ENCODE peak calls at places on chromosomes 1 and 21, in ten cellular contexts. L is RPMI7951; S is NCI-H1436; Z is WTC11; B is fibroblast of mammary gland; E is SK-N-MC; C is kidney glomerular epithelial cell; X is stimulated activated CD4-positive, alpha-beta T cell treated with anti-CD3 and anti-CD28 coated beads, TNF-alpha, amount 100 ng/mL, for 24 hours; R is SW 1271; Q is DMS79. T is an unnamed sample.
A peak's percentile ranks its signal among the peaks of the same experiment; 100 is the strongest.

GRCh38 chr1:231855395-231855794 is 228.8 kb downstream of the DISC1 start:
- DNase-seq in E (no peak), Q (no peak), Z (no peak), L (no peak), C (no peak), X (no peak), R (no peak), S (no peak), B (peak; percentile 11), T (no peak)

GRCh38 chr1:26168410-26169167 is at the start of gene C1orf232:
- DNase-seq in E (no peak), R (no peak), X (no peak), L (no peak), S (peak; percentile 47), Q (peak; percentile 82), B (peak; percentile 13), C (no peak), Z (no peak), T (no peak)

GRCh38 chr1:83999316-83999819 is 436 bp upstream of the TTLL7 start:
- DNase-seq in Z (no peak), L (peak; percentile 85), E (no peak), Q (no peak), B (peak; percentile 63), S (peak; percentile 77), X (peak; percentile 59), R (peak; percentile 78), C (peak; percentile 64), T (peak; percentile 21)

GRCh38 chr1:227417622-227418245 is 99.4 kb upstream of the CDC42BPA start:
- DNase-seq in R (no peak), S (no peak), X (no peak), Z (no peak), E (no peak), L (no peak), C (no peak), B (peak; percentile 24), Q (no peak), T (no peak)

GRCh38 chr21:31284797-31285397 is 59.2 kb downstream of the TIAM1 start:
- DNase-seq in L (peak; percentile 78), Z (no peak), X (no peak), S (no peak), B (peak; percentile 66), R (peak; percentile 34), C (no peak), E (no peak), Q (no peak), T (no peak)

GRCh38 chr1:85936470-85936869 is 220.1 kb downstream of the COL24A1 start:
- DNase-seq in X (no peak), L (no peak), C (no peak), S (no peak), B (no peak), Q (no peak), Z (no peak), E (no peak), R (no peak), T (no peak)

GRCh38 chr1:107785506-107786213 is 179.3 kb downstream of the VAV3 start:
- DNase-seq in S (no peak), R (no peak), C (no peak), E (no peak), Z (no peak), B (no peak), Q (no peak), L (no peak), X (no peak), T (no peak)

GRCh38 chr1:27005648-27006496 is 6.8 kb downstream of the TENT5B start:
- DNase-seq in C (no peak), E (no peak), L (no peak), R (no peak), Z (peak; percentile 51), B (peak; percentile 66), X (no peak), S (no peak), Q (no peak), T (no peak)

GRCh38 chr1:215517441-215517891 is 49.6 kb upstream of the KCTD3 start:
- DNase-seq in X (no peak), S (peak; percentile 34), C (no peak), E (no peak), Q (no peak), B (peak; percentile 69), L (peak; percentile 68), R (no peak), Z (peak; percentile 22), T (no peak)

GRCh38 chr1:206686486-206687249 is 2.0 kb downstream of the MAPKAPK2 start:
- DNase-seq in C (no peak), Q (no peak), L (no peak), R (no peak), X (no peak), S (no peak), Z (no peak), E (no peak), B (no peak), T (no peak)

GRCh38 chr1:234242091-234242490 is 131.2 kb upstream of the COA6 start:
- DNase-seq in S (no peak), B (no peak), C (no peak), E (no peak), Z (no peak), R (no peak), Q (no peak), X (no peak), L (no peak), T (no peak)

GRCh38 chr1:100250264-100250663 is 630 bp upstream of the DBT start:
- DNase-seq in B (no peak), Q (no peak), E (no peak), R (no peak), Z (no peak), X (no peak), L (no peak), C (no peak), S (no peak), T (no peak)

GRCh38 chr21:35737899-35738341 is 322.4 kb downstream of the SETD4 start:
- DNase-seq in Z (no peak), Q (no peak), R (no peak), C (peak; percentile 35), B (peak; percentile 73), L (peak; percentile 88), S (no peak), X (no peak), E (no peak), T (no peak)

GRCh38 chr1:40898434-40898900 is 36.3 kb upstream of the CITED4 start:
- DNase-seq in R (peak; percentile 19), X (no peak), S (no peak), E (no peak), L (peak; percentile 48), Z (no peak), Q (no peak), B (peak; percentile 35), C (peak; percentile 90), T (no peak)

GRCh38 chr1:45685308-45686080 is 839 bp downstream of the GPBP1L1 start:
- DNase-seq in R (peak; percentile 26), X (no peak), S (no peak), E (no peak), Q (no peak), L (peak; percentile 3), Z (no peak), C (no peak), B (peak; percentile 16), T (no peak)

GRCh38 chr1:18938707-18939070 is 17.8 kb downstream of the IFFO2 start:
- DNase-seq in S (no peak), X (no peak), L (peak; percentile 91), E (no peak), Q (no peak), B (no peak), R (no peak), Z (no peak), C (no peak), T (no peak)

GRCh38 chr21:37264808-37265207 is 2.3 kb downstream of the VPS26C start:
- DNase-seq in L (no peak), E (no peak), S (no peak), B (no peak), X (no peak), R (no peak), C (no peak), Z (no peak), Q (no peak), T (no peak)

GRCh38 chr1:209220048-209220524 is 363.4 kb upstream of the CAMK1G start:
- DNase-seq in S (no peak), C (no peak), Q (no peak), B (no peak), L (peak; percentile 71), X (no peak), E (no peak), R (no peak), Z (no peak), T (no peak)

GRCh38 chr1:14259191-14259757 is 339.2 kb upstream of the KAZN start:
- DNase-seq in C (no peak), R (no peak), Z (no peak), S (no peak), E (no peak), L (no peak), X (no peak), Q (no peak), B (peak; percentile 82), T (no peak)

GRCh38 chr21:45874716-45875415 is 106.7 kb upstream of the COL6A1 start:
- DNase-seq in Z (no peak), L (peak; percentile 98), X (no peak), C (peak; percentile 42), B (peak; percentile 97), E (no peak), Q (no peak), S (no peak), R (no peak), T (no peak)

GRCh38 chr1:234476172-234476571 is 2.8 kb downstream of the TARBP1 start:
- DNase-seq in C (no peak), B (no peak), X (no peak), L (no peak), E (no peak), R (no peak), S (no peak), Z (no peak), Q (no peak), T (no peak)

GRCh38 chr21:45818904-45819285 is 162.7 kb upstream of the COL6A1 start:
- DNase-seq in E (no peak), L (peak; percentile 91), X (peak; percentile 86), Z (no peak), Q (no peak), C (no peak), S (no peak), B (peak; percentile 97), R (no peak), T (peak; percentile 64)

GRCh38 chr1:176691251-176692228 is 228.6 kb downstream of the PAPPA2 start:
- DNase-seq in X (no peak), E (no peak), B (peak; percentile 76), R (peak; percentile 2), Q (no peak), Z (peak; percentile 30), S (peak; percentile 25), C (peak; percentile 34), L (peak; percentile 44), T (no peak)

GRCh38 chr1:25519624-25520023 is 23.8 kb upstream of the LDLRAP1 start:
- DNase-seq in S (no peak), C (no peak), Z (no peak), L (peak; percentile 92), X (no peak), Q (no peak), R (no peak), B (peak; percentile 91), E (no peak), T (no peak)

GRCh38 chr1:153764315-153764714 is 10.9 kb upstream of the SLC27A3 start:
- DNase-seq in R (no peak), Q (no peak), B (no peak), X (no peak), L (no peak), S (no peak), Z (no peak), C (no peak), E (no peak), T (no peak)

GRCh38 chr1:226322986-226323385 is 14.0 kb upstream of the LIN9 start:
- DNase-seq in X (no peak), E (no peak), L (no peak), S (no peak), R (no peak), Z (no peak), Q (no peak), C (no peak), B (no peak), T (no peak)

GRCh38 chr1:61278966-61279365 is 196.6 kb downstream of the NFIA start:
- DNase-seq in X (no peak), Z (no peak), R (no peak), Q (no peak), B (no peak), L (no peak), C (no peak), E (no peak), S (no peak), T (no peak)

GRCh38 chr1:33012165-33012564 is 24.5 kb downstream of the AK2 start:
- DNase-seq in E (no peak), Z (no peak), X (no peak), B (no peak), R (no peak), Q (no peak), C (no peak), L (no peak), S (no peak), T (no peak)